ENCODE peak calls at places on chromosomes 12 and 14, in eight cellular contexts. L is NCI-H1048, Z is HCT116, R is EH, O is RWPE1, D is astrocyte of the spinal cord, K is KBM-7, H is HFF-Myc. C is an unnamed sample.

GRCh38 chr14:50520947-50521815 is 11.2 kb downstream of the MAP4K5 start:
- DNase-seq in D (peak), K (no peak), O (peak), R (peak), H (no peak), Z (peak), L (no peak), C (peak)

GRCh38 chr14:26730929-26731618 is 133.2 kb upstream of the NOVA1 start:
- DNase-seq in D (no peak), H (no peak), K (peak), Z (no peak), L (no peak), R (no peak), O (peak), C (peak)

GRCh38 chr12:2311001-2311778 is 258.4 kb downstream of the CACNA1C start:
- DNase-seq in D (peak), H (peak), K (no peak), L (no peak), R (peak), Z (no peak), O (no peak), C (no peak)

GRCh38 chr14:57089901-57090300 is 178.8 kb downstream of the EXOC5 start:
- DNase-seq in K (no peak), R (no peak), Z (no peak), O (no peak), D (no peak), L (no peak), H (no peak), C (no peak)

GRCh38 chr14:98608071-98609060 is 663.6 kb downstream of the BCL11B start:
- DNase-seq in O (no peak), K (no peak), D (no peak), L (no peak), Z (no peak), R (no peak), H (no peak), C (no peak)

GRCh38 chr14:105294142-105294597 is 6.6 kb downstream of the BRF1 start:
- DNase-seq in D (peak), O (no peak), L (no peak), R (peak), H (no peak), K (peak), Z (no peak), C (peak)

GRCh38 chr14:32967421-32967820 is 28.7 kb downstream of the NPAS3 start:
- DNase-seq in Z (no peak), R (no peak), D (no peak), H (no peak), L (no peak), O (no peak), K (no peak), C (no peak)

GRCh38 chr12:105025890-105026289 is 39.8 kb downstream of the NOPCHAP1 start:
- DNase-seq in L (no peak), H (no peak), Z (no peak), D (peak), O (no peak), R (peak), K (no peak), C (no peak)

GRCh38 chr14:91869556-91869955 is 2.2 kb upstream of the TC2N start:
- DNase-seq in O (no peak), D (peak), L (no peak), Z (no peak), R (no peak), H (no peak), K (no peak), C (peak)

GRCh38 chr12:89873745-89874144 is 165.1 kb upstream of the ATP2B1 start:
- DNase-seq in K (no peak), D (no peak), H (no peak), R (peak), O (no peak), L (no peak), Z (no peak), C (no peak)

GRCh38 chr12:42617622-42618021 is 28.1 kb upstream of the PRICKLE1 start:
- DNase-seq in R (no peak), Z (peak), K (no peak), D (peak), L (no peak), H (no peak), O (no peak), C (peak)

GRCh38 chr12:55188974-55189556 is 31.8 kb upstream of the OR10A7 start:
- DNase-seq in H (peak), K (peak), Z (peak), D (peak), L (peak), O (peak), R (peak), C (peak)

GRCh38 chr12:116538076-116538591 is 21.0 kb upstream of the MAP1LC3B2 start:
- DNase-seq in D (no peak), R (no peak), H (no peak), L (no peak), Z (no peak), O (no peak), K (no peak), C (peak)

GRCh38 chr12:55933158-55933798 is 2.3 kb downstream of the DGKA start:
- DNase-seq in R (peak), K (peak), L (no peak), D (no peak), H (no peak), Z (peak), O (peak), C (no peak)

GRCh38 chr12:89263153-89263552 is 89.1 kb downstream of the DUSP6 start:
- DNase-seq in O (no peak), H (no peak), Z (no peak), D (no peak), R (no peak), L (no peak), K (no peak), C (no peak)

GRCh38 chr12:121797937-121798801 is 4.7 kb upstream of the RHOF start:
- DNase-seq in K (no peak), Z (no peak), H (no peak), R (peak), D (peak), L (no peak), O (no peak), C (peak)